ENCODE peak calls at places on chromosomes 13 and 19, in eight cellular contexts. Z is CD8-positive, alpha-beta T cell; N is chondrocyte; D is body of pancreas; B is nephron progenitor cell; S is fibroblast of pulmonary artery; G is A549; O is transverse colon. Q is an unnamed sample.

GRCh38 chr19:49453757-49454248 is 778 bp downstream of the ALDH16A1 start:
- DNase-seq in Z (no peak), N (no peak), D (no peak), B (no peak), S (no peak), G (no peak), O (no peak), Q (no peak)

GRCh38 chr13:98263841-98264240 is 86.8 kb upstream of the RNF113B start:
- DNase-seq in Z (no peak), N (no peak), D (no peak), B (no peak), S (no peak), G (no peak), O (no peak), Q (no peak)

GRCh38 chr19:32580901-32581703 is at the start of gene PDCD5:
- DNase-seq in Z (peak), N (peak), D (peak), B (peak), S (peak), G (peak), O (peak), Q (peak)

GRCh38 chr13:50484472-50485113 is 358.9 kb downstream of the DLEU7 start:
- DNase-seq in Z (no peak), N (no peak), D (no peak), B (no peak), S (no peak), G (no peak), O (no peak), Q (no peak)

GRCh38 chr19:7899751-7900352 is 3.8 kb upstream of the MAP2K7 start:
- DNase-seq in Z (no peak), N (peak), D (no peak), B (no peak), S (no peak), G (no peak), O (peak), Q (no peak)

GRCh38 chr13:65456150-65456912 is 1773.8 kb downstream of the PCDH9 start:
- DNase-seq in Z (no peak), N (no peak), D (no peak), B (no peak), S (no peak), G (no peak), O (no peak), Q (no peak)

GRCh38 chr19:29680447-29680846 is 15.2 kb downstream of the PLEKHF1 start:
- DNase-seq in Z (peak), N (no peak), D (no peak), B (no peak), S (no peak), G (no peak), O (peak), Q (no peak)

GRCh38 chr19:7219056-7219455 is 75.2 kb downstream of the INSR start:
- DNase-seq in Z (no peak), N (no peak), D (no peak), B (no peak), S (no peak), G (no peak), O (no peak), Q (no peak)

GRCh38 chr13:21372530-21372929 is 86.6 kb downstream of the ZDHHC20 start:
- DNase-seq in Z (no peak), N (no peak), D (no peak), B (no peak), S (no peak), G (no peak), O (no peak), Q (no peak)

GRCh38 chr19:42024622-42025111 is 30.6 kb upstream of the ATP1A3 start:
- DNase-seq in Z (no peak), N (no peak), D (no peak), B (no peak), S (peak), G (no peak), O (peak), Q (no peak)

GRCh38 chr13:113724780-113725315 is 34.2 kb upstream of the TMEM255B start:
- DNase-seq in Z (peak), N (peak), D (peak), B (peak), S (peak), G (peak), O (peak), Q (no peak)
- TF ChIP-seq CTCF in Z (peak), N (peak), D (peak), B (peak), S (peak), G (peak), O (peak), Q (peak)

GRCh38 chr19:17215125-17215971 is at the start of gene USE1:
- DNase-seq in Z (peak), N (no peak), D (peak), B (peak), S (peak), G (peak), O (peak), Q (peak)

GRCh38 chr19:17219286-17219685 is 4.1 kb downstream of the USE1 start:
- DNase-seq in Z (no peak), N (no peak), D (no peak), B (no peak), S (no peak), G (no peak), O (no peak), Q (no peak)

GRCh38 chr19:17216058-17216670 is 1.0 kb downstream of the USE1 start:
- DNase-seq in Z (no peak), N (no peak), D (peak), B (no peak), S (no peak), G (no peak), O (no peak), Q (no peak)

GRCh38 chr19:17225051-17225450 is 975 bp upstream of the OCEL1 start:
- DNase-seq in Z (no peak), N (no peak), D (no peak), B (no peak), S (no peak), G (no peak), O (no peak), Q (no peak)

DNA sequence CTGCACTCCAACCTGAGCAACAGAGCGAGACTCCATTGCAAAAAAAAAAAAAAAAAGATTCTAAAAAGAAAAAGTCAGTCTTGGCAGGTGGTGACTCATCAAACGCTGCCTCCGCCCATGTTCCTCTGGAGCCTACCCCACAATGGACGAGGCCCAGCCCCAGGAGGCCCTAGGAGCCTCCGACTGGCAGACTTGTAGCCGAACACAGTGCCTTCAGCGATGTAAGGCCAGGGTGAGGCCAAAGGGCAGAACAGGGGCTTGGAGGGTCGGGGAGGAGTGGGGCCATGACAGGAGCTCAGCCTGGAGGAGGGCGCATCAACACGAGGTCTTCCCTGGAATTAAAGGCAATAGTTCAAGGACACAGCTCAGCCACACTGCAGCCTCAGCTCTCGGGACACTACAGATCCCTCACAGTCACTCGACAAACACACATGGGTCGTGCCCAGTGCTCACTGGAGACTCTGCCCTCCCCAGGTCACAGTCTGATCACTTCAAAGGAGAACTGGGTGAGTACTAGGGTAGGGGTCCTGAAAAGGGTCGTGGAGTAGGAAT is 5.1 kb downstream of the USE1 start:
- DNase-seq in Z (no peak), N (no peak), D (no peak), B (no peak), S (peak), G (peak), O (peak), Q (no peak)
- TF ChIP-seq CTCF in Z (no peak), N (no peak), D (no peak), B (no peak), S (no peak), G (no peak), O (no peak), Q (no peak)

DNA sequence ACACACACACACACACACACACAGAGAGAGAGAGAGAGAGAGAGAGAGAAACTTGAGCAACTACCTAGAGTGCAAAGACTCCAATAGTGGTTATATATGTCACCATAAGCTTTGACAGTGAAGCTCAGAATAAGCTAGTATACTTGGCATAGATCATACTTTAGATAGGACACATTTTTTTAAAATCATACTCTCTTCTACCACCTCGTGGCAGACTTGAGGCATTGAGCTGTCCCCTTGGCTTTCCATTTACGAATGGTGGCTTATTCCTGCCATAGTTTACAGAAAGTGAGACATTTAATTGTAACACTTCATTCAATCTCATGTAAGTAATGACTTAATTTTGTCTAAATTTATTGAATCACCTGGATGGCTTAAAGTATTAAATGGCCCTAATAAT is 108.2 kb downstream of the EDNRB start:
- DNase-seq in Z (no peak), N (no peak), D (no peak), B (no peak), S (peak), G (peak), O (no peak), Q (no peak)
- TF ChIP-seq CTCF in Z (peak), N (peak), D (peak), B (no peak), S (peak), G (no peak), O (no peak), Q (peak)

DNA sequence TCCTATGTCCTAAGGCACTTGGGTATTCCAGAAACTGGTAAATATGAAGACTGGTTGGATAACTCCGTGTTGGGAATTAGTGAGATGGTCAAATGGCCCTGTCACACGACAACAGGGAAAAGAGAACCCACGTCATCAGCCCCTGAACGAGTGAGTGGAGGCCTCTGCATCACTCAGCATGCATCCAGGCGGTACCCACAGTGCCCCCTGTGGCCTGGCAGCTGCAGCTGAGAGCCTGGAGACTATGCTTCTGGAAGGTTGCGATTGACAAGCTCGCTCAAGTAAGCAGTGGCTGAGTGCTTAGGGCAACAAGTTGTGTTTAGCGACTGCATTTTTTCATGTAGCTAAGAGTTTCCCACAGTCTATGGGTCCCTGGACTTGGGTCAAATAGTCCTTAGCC is 55.9 kb downstream of the COL4A2 start:
- DNase-seq in Z (no peak), N (no peak), D (no peak), B (no peak), S (no peak), G (no peak), O (no peak), Q (no peak)
- TF ChIP-seq CTCF in Z (no peak), N (peak), D (no peak), B (no peak), S (peak), G (no peak), O (no peak), Q (no peak)

DNA sequence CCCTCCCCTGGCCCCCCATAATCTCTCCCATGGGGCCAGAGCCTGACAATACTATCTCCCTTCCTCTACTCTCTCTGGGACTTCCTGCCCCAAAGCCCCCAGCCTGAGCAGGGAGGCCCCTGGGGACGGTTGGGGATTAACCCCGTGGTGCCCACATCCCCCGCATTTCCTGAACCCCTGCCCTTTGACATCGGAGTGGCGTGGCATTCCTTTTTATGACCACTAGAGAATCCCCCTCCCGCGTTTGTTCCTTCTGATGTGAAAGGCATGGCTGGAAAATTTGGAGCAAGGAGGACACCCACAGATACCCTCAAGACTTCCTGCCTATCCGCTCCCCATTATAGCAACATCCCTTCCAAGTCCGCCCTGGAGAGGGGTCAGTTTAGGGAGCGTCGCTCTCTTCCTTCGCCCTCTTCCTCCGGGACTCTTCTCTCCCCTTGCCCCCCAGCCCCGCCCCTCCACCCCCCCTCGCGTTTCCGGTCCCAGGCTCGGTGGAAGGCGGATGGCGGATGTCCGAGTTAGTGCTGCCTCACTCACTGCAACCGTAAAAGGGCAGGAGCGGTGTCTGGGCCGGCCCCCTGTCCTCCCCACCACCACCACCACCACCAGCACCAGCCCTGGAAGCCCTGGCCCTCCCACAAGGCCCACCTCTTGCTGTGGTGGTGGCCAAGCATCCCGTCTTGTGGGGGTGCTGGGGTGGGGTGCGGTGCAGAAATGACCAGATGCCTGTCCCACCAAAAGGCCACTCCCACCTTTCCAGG is 1.8 kb downstream of the VASP start:
- DNase-seq in Z (peak), N (no peak), D (peak), B (peak), S (peak), G (peak), O (peak), Q (no peak)
- TF ChIP-seq CTCF in Z (no peak), N (peak), D (no peak), B (no peak), S (no peak), G (no peak), O (peak), Q (no peak)

GRCh38 chr19:2627855-2628254 is 74.6 kb downstream of the GNG7 start:
- DNase-seq in Z (no peak), N (no peak), D (no peak), B (no peak), S (no peak), G (no peak), O (no peak), Q (no peak)

GRCh38 chr19:2623743-2624142 is 78.8 kb downstream of the GNG7 start:
- DNase-seq in Z (no peak), N (no peak), D (no peak), B (no peak), S (no peak), G (no peak), O (no peak), Q (no peak)

GRCh38 chr19:2627319-2627829 is 75.1 kb downstream of the GNG7 start:
- DNase-seq in Z (no peak), N (no peak), D (peak), B (no peak), S (peak), G (peak), O (peak), Q (no peak)

GRCh38 chr19:2625434-2625833 is 77.1 kb downstream of the GNG7 start:
- DNase-seq in Z (no peak), N (no peak), D (no peak), B (no peak), S (no peak), G (no peak), O (peak), Q (no peak)

GRCh38 chr19:2624537-2625091 is 77.9 kb downstream of the GNG7 start:
- DNase-seq in Z (no peak), N (no peak), D (no peak), B (peak), S (no peak), G (no peak), O (no peak), Q (no peak)
- TF ChIP-seq CTCF in Z (no peak), N (peak), D (peak), B (no peak), S (no peak), G (no peak), O (peak), Q (peak)

DNA sequence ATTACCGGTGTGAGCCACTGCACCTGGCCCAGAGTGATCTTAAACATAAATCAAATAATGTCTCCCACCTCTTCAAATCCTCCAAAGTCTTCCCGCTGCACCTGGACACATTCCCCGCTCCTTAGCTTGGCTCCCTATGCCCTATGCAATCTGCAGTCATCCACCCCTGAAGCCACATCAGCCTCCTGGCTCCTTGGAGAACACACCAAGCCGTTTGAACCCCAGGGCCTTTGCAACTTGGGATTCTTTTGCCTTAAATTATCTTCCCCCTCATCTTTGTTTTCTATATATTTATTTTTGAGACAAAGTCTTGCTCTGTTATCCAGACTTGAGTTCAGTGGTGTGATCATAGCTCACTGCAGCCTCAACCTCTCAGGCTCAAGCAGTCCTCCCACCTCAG is 2.7 kb upstream of the DNAAF3 start:
- DNase-seq in Z (no peak), N (no peak), D (no peak), B (no peak), S (no peak), G (no peak), O (no peak), Q (no peak)
- TF ChIP-seq CTCF in Z (no peak), N (no peak), D (no peak), B (no peak), S (no peak), G (no peak), O (no peak), Q (no peak)

Q was measured in type B pancreatic cell.